ENCODE peak calls at places on chromosomes 16 and 17, in ten cellular contexts. One of them, this sample, is unnamed.

GRCh38 chr17:82751171-82751570 is 694 bp upstream of the TBCD start:
- DNase-seq in neural crest cell: no peak
- DNase-seq in GM13977: no peak
- DNase-seq in heart right ventricle: no peak
- DNase-seq in fibroblast of mammary gland: no peak
- DNase-seq in tibial artery: no peak
- DNase-seq in A549: no peak
- DNase-seq in epithelial cell of proximal tubule: no peak
- DNase-seq in fibroblast of lung: no peak
- DNase-seq in dorsolateral prefrontal cortex: no peak
- DNase-seq in this sample: no peak

GRCh38 chr16:58510776-58511628 is 4.3 kb upstream of the SETD6 start:
- DNase-seq in fibroblast of lung: no peak
- DNase-seq in tibial artery: no peak
- DNase-seq in GM13977: no peak
- DNase-seq in dorsolateral prefrontal cortex: peak; percentile 37
- DNase-seq in neural crest cell: no peak
- DNase-seq in A549: no peak
- DNase-seq in fibroblast of mammary gland: no peak
- DNase-seq in epithelial cell of proximal tubule: no peak
- DNase-seq in heart right ventricle: no peak
- DNase-seq in this sample: no peak

GRCh38 chr16:23351360-23351759 is 49.3 kb downstream of the SCNN1B start:
- DNase-seq in fibroblast of lung: no peak
- DNase-seq in neural crest cell: no peak
- DNase-seq in GM13977: no peak
- DNase-seq in epithelial cell of proximal tubule: no peak
- DNase-seq in A549: no peak
- DNase-seq in fibroblast of mammary gland: no peak
- DNase-seq in heart right ventricle: no peak
- DNase-seq in dorsolateral prefrontal cortex: no peak
- DNase-seq in tibial artery: no peak
- DNase-seq in this sample: no peak

GRCh38 chr17:5781236-5781927 is 197.1 kb upstream of the NLRP1 start:
- DNase-seq in epithelial cell of proximal tubule: no peak
- DNase-seq in fibroblast of mammary gland: no peak
- DNase-seq in tibial artery: no peak
- DNase-seq in GM13977: no peak
- DNase-seq in neural crest cell: no peak
- DNase-seq in A549: no peak
- DNase-seq in fibroblast of lung: no peak
- DNase-seq in heart right ventricle: no peak
- DNase-seq in dorsolateral prefrontal cortex: no peak
- DNase-seq in this sample: no peak

GRCh38 chr17:925846-926245 is 53.7 kb downstream of the NXN start:
- DNase-seq in fibroblast of mammary gland: no peak
- DNase-seq in fibroblast of lung: no peak
- DNase-seq in tibial artery: no peak
- DNase-seq in neural crest cell: no peak
- DNase-seq in epithelial cell of proximal tubule: no peak
- DNase-seq in heart right ventricle: no peak
- DNase-seq in GM13977: no peak
- DNase-seq in dorsolateral prefrontal cortex: no peak
- DNase-seq in A549: no peak
- DNase-seq in this sample: no peak

GRCh38 chr16:22265351-22265750 is 31.9 kb upstream of the POLR3E start:
- DNase-seq in fibroblast of mammary gland: no peak
- DNase-seq in dorsolateral prefrontal cortex: no peak
- DNase-seq in epithelial cell of proximal tubule: no peak
- DNase-seq in neural crest cell: no peak
- DNase-seq in GM13977: no peak
- DNase-seq in heart right ventricle: no peak
- DNase-seq in tibial artery: no peak
- DNase-seq in A549: no peak
- DNase-seq in fibroblast of lung: no peak
- DNase-seq in this sample: no peak

GRCh38 chr17:67600408-67600807 is 117.3 kb upstream of the NOL11 start:
- DNase-seq in A549: no peak
- DNase-seq in tibial artery: no peak
- DNase-seq in epithelial cell of proximal tubule: no peak
- DNase-seq in heart right ventricle: no peak
- DNase-seq in neural crest cell: no peak
- DNase-seq in dorsolateral prefrontal cortex: no peak
- DNase-seq in fibroblast of mammary gland: no peak
- DNase-seq in fibroblast of lung: no peak
- DNase-seq in GM13977: no peak
- DNase-seq in this sample: no peak

GRCh38 chr16:79071424-79071823 is 529.1 kb downstream of the MAF start:
- DNase-seq in fibroblast of mammary gland: no peak
- DNase-seq in fibroblast of lung: no peak
- DNase-seq in epithelial cell of proximal tubule: no peak
- DNase-seq in dorsolateral prefrontal cortex: peak; percentile 40
- DNase-seq in heart right ventricle: no peak
- DNase-seq in A549: no peak
- DNase-seq in tibial artery: no peak
- DNase-seq in GM13977: no peak
- DNase-seq in neural crest cell: no peak
- DNase-seq in this sample: no peak

GRCh38 chr16:85718682-85719081 is 29.9 kb upstream of the GINS2 start:
- DNase-seq in epithelial cell of proximal tubule: no peak
- DNase-seq in fibroblast of lung: no peak
- DNase-seq in dorsolateral prefrontal cortex: no peak
- DNase-seq in A549: peak; percentile 47
- DNase-seq in GM13977: no peak
- DNase-seq in fibroblast of mammary gland: no peak
- DNase-seq in neural crest cell: peak; percentile 23
- DNase-seq in heart right ventricle: no peak
- DNase-seq in tibial artery: no peak
- DNase-seq in this sample: peak; percentile 56

GRCh38 chr16:17070882-17071592 is 399.7 kb downstream of the XYLT1 start:
- DNase-seq in epithelial cell of proximal tubule: no peak
- DNase-seq in fibroblast of mammary gland: peak; percentile 2
- DNase-seq in GM13977: peak; percentile 78
- DNase-seq in neural crest cell: peak; percentile 6
- DNase-seq in fibroblast of lung: no peak
- DNase-seq in A549: peak; percentile 6
- DNase-seq in dorsolateral prefrontal cortex: no peak
- DNase-seq in heart right ventricle: no peak
- DNase-seq in tibial artery: peak; percentile 35
- DNase-seq in this sample: peak; percentile 5

GRCh38 chr16:64782484-64782883 is 339.4 kb downstream of the CDH11 start:
- DNase-seq in fibroblast of lung: peak; percentile 1
- DNase-seq in GM13977: no peak
- DNase-seq in heart right ventricle: no peak
- DNase-seq in fibroblast of mammary gland: no peak
- DNase-seq in A549: no peak
- DNase-seq in epithelial cell of proximal tubule: no peak
- DNase-seq in dorsolateral prefrontal cortex: no peak
- DNase-seq in neural crest cell: no peak
- DNase-seq in tibial artery: no peak
- DNase-seq in this sample: no peak

GRCh38 chr16:75452464-75453190 is 11.9 kb downstream of the TMEM170A start:
- DNase-seq in dorsolateral prefrontal cortex: no peak
- DNase-seq in GM13977: no peak
- DNase-seq in neural crest cell: no peak
- DNase-seq in A549: no peak
- DNase-seq in tibial artery: no peak
- DNase-seq in fibroblast of lung: no peak
- DNase-seq in fibroblast of mammary gland: no peak
- DNase-seq in epithelial cell of proximal tubule: no peak
- DNase-seq in heart right ventricle: no peak
- DNase-seq in this sample: no peak

GRCh38 chr16:397736-398332 is 835 bp downstream of the NME4 start:
- DNase-seq in tibial artery: peak; percentile 83
- DNase-seq in epithelial cell of proximal tubule: no peak
- DNase-seq in A549: peak; percentile 86
- DNase-seq in fibroblast of lung: peak; percentile 73
- DNase-seq in fibroblast of mammary gland: peak; percentile 53
- DNase-seq in heart right ventricle: peak; percentile 73
- DNase-seq in dorsolateral prefrontal cortex: peak; percentile 67
- DNase-seq in neural crest cell: peak; percentile 73
- DNase-seq in GM13977: peak; percentile 60
- DNase-seq in this sample: peak; percentile 84

GRCh38 chr16:28110074-28110473 is 46.6 kb upstream of the GSG1L start:
- DNase-seq in GM13977: no peak
- DNase-seq in epithelial cell of proximal tubule: no peak
- DNase-seq in fibroblast of lung: peak; percentile 22
- DNase-seq in A549: no peak
- DNase-seq in heart right ventricle: no peak
- DNase-seq in neural crest cell: no peak
- DNase-seq in fibroblast of mammary gland: no peak
- DNase-seq in dorsolateral prefrontal cortex: no peak
- DNase-seq in tibial artery: no peak
- DNase-seq in this sample: no peak

GRCh38 chr17:45722161-45722560 is 62.0 kb upstream of the CRHR1 start:
- DNase-seq in dorsolateral prefrontal cortex: no peak
- DNase-seq in fibroblast of mammary gland: peak; percentile 4
- DNase-seq in A549: peak; percentile 69
- DNase-seq in fibroblast of lung: no peak
- DNase-seq in epithelial cell of proximal tubule: no peak
- DNase-seq in tibial artery: no peak
- DNase-seq in neural crest cell: peak; percentile 41
- DNase-seq in GM13977: no peak
- DNase-seq in heart right ventricle: no peak
- DNase-seq in this sample: peak; percentile 56
- TF ChIP-seq CTCF in dorsolateral prefrontal cortex: peak; percentile 65
- TF ChIP-seq CTCF in fibroblast of mammary gland: peak; percentile 9
- TF ChIP-seq CTCF in A549: peak; percentile 39
- TF ChIP-seq CTCF in fibroblast of lung: peak; percentile 6
- TF ChIP-seq CTCF in epithelial cell of proximal tubule: peak; percentile 47
- TF ChIP-seq CTCF in tibial artery: no peak
- TF ChIP-seq CTCF in neural crest cell: peak; percentile 55
- TF ChIP-seq CTCF in GM13977: no peak
- TF ChIP-seq CTCF in heart right ventricle: peak; percentile 32
- TF ChIP-seq CTCF in this sample: peak; percentile 24

GRCh38 chr17:42274812-42275526 is 1.2 kb downstream of the STAT5B start:
- DNase-seq in fibroblast of mammary gland: peak; percentile 19
- DNase-seq in fibroblast of lung: no peak
- DNase-seq in heart right ventricle: no peak
- DNase-seq in GM13977: no peak
- DNase-seq in epithelial cell of proximal tubule: no peak
- DNase-seq in tibial artery: no peak
- DNase-seq in dorsolateral prefrontal cortex: no peak
- DNase-seq in A549: no peak
- DNase-seq in neural crest cell: no peak
- DNase-seq in this sample: no peak

GRCh38 chr17:42276359-42276608 is at the start of gene STAT5B:
- DNase-seq in neural crest cell: peak; percentile 53
- DNase-seq in tibial artery: peak; percentile 62
- DNase-seq in dorsolateral prefrontal cortex: peak; percentile 75
- DNase-seq in fibroblast of mammary gland: peak; percentile 50
- DNase-seq in fibroblast of lung: peak; percentile 55
- DNase-seq in heart right ventricle: peak; percentile 67
- DNase-seq in epithelial cell of proximal tubule: no peak
- DNase-seq in GM13977: peak; percentile 94
- DNase-seq in A549: peak; percentile 58
- DNase-seq in this sample: peak; percentile 73

GRCh38 chr17:42276609-42277341 is 584 bp upstream of the STAT5B start:
- DNase-seq in neural crest cell: peak; percentile 38
- DNase-seq in fibroblast of mammary gland: peak; percentile 84
- DNase-seq in epithelial cell of proximal tubule: no peak
- DNase-seq in A549: peak; percentile 66
- DNase-seq in tibial artery: peak; percentile 82
- DNase-seq in heart right ventricle: peak; percentile 74
- DNase-seq in GM13977: no peak
- DNase-seq in dorsolateral prefrontal cortex: no peak
- DNase-seq in fibroblast of lung: peak; percentile 85
- DNase-seq in this sample: peak; percentile 52

GRCh38 chr17:42274273-42274542 is 2.0 kb downstream of the STAT5B start:
- DNase-seq in epithelial cell of proximal tubule: no peak
- DNase-seq in neural crest cell: no peak
- DNase-seq in fibroblast of lung: no peak
- DNase-seq in heart right ventricle: no peak
- DNase-seq in A549: no peak
- DNase-seq in fibroblast of mammary gland: no peak
- DNase-seq in GM13977: no peak
- DNase-seq in tibial artery: no peak
- DNase-seq in dorsolateral prefrontal cortex: no peak
- DNase-seq in this sample: no peak

DNA sequence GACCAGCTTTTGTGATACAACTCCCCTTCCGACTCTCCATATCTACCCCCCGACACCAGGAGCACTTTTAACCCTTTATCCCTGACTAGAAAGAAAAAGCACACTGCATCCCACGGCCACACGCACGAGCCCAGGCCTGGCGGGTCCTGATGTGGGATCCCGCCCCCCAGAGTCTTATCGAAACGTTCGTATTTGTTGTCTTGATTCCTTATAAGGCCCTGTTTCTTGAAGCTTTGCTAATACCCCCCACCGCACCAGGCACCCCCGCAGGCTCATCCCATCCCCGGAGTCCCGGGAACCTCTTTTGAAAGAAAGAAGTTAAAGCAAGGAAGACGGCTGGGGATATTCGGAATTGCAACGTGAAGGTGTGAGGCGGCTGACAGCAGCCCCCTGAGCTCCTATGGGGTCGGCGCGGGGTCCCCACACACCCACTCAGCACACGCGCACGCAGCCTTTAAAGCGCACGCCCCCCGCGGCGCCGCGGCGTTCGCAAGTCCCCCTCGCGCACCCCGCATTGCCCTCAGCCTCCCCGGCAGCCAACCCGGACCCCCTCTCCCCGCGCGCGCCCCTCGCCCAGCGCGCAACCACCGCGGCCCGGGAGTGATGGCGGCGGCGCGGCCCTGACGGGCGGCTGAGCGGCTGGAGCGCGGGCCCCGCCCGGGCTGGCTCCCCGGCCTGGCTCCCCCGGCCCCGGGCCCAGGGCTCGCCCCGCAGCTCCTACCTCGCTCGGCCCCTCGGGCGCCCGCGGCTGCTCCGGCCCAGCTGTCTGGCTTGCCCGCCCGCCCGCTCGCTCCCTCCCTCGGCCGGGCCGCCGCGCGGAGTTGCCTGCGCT is 448 bp downstream of the STAT5B start:
- DNase-seq in dorsolateral prefrontal cortex: no peak
- DNase-seq in tibial artery: no peak
- DNase-seq in neural crest cell: peak; percentile 32
- DNase-seq in GM13977: peak; percentile 46
- DNase-seq in A549: no peak
- DNase-seq in fibroblast of lung: peak; percentile 55
- DNase-seq in heart right ventricle: no peak
- DNase-seq in epithelial cell of proximal tubule: no peak
- DNase-seq in fibroblast of mammary gland: no peak
- DNase-seq in this sample: no peak
- TF ChIP-seq CTCF in dorsolateral prefrontal cortex: no peak
- TF ChIP-seq CTCF in tibial artery: no peak
- TF ChIP-seq CTCF in neural crest cell: no peak
- TF ChIP-seq CTCF in GM13977: no peak
- TF ChIP-seq CTCF in A549: no peak
- TF ChIP-seq CTCF in fibroblast of lung: no peak
- TF ChIP-seq CTCF in heart right ventricle: no peak
- TF ChIP-seq CTCF in epithelial cell of proximal tubule: no peak
- TF ChIP-seq CTCF in fibroblast of mammary gland: no peak
- TF ChIP-seq CTCF in this sample: no peak

GRCh38 chr16:6106061-6106460 is 1008.5 kb upstream of the EEF2KMT start:
- DNase-seq in epithelial cell of proximal tubule: no peak
- DNase-seq in fibroblast of mammary gland: no peak
- DNase-seq in A549: no peak
- DNase-seq in tibial artery: no peak
- DNase-seq in dorsolateral prefrontal cortex: no peak
- DNase-seq in fibroblast of lung: no peak
- DNase-seq in neural crest cell: no peak
- DNase-seq in heart right ventricle: no peak
- DNase-seq in GM13977: no peak
- DNase-seq in this sample: no peak
- TF ChIP-seq CTCF in epithelial cell of proximal tubule: no peak
- TF ChIP-seq CTCF in fibroblast of mammary gland: no peak
- TF ChIP-seq CTCF in A549: no peak
- TF ChIP-seq CTCF in tibial artery: no peak
- TF ChIP-seq CTCF in dorsolateral prefrontal cortex: no peak
- TF ChIP-seq CTCF in fibroblast of lung: no peak
- TF ChIP-seq CTCF in neural crest cell: no peak
- TF ChIP-seq CTCF in heart right ventricle: no peak
- TF ChIP-seq CTCF in GM13977: no peak
- TF ChIP-seq CTCF in this sample: no peak

GRCh38 chr16:10608687-10609409 is 28.4 kb upstream of the EMP2 start:
- DNase-seq in tibial artery: no peak
- DNase-seq in fibroblast of mammary gland: peak; percentile 40
- DNase-seq in heart right ventricle: no peak
- DNase-seq in GM13977: no peak
- DNase-seq in neural crest cell: no peak
- DNase-seq in A549: no peak
- DNase-seq in dorsolateral prefrontal cortex: no peak
- DNase-seq in epithelial cell of proximal tubule: no peak
- DNase-seq in fibroblast of lung: peak; percentile 42
- DNase-seq in this sample: no peak
- TF ChIP-seq CTCF in tibial artery: no peak
- TF ChIP-seq CTCF in fibroblast of mammary gland: no peak
- TF ChIP-seq CTCF in heart right ventricle: no peak
- TF ChIP-seq CTCF in GM13977: no peak
- TF ChIP-seq CTCF in neural crest cell: no peak
- TF ChIP-seq CTCF in A549: no peak
- TF ChIP-seq CTCF in dorsolateral prefrontal cortex: no peak
- TF ChIP-seq CTCF in epithelial cell of proximal tubule: no peak
- TF ChIP-seq CTCF in fibroblast of lung: no peak
- TF ChIP-seq CTCF in this sample: no peak

This sample was measured in endothelial cell.